ENCODE peak calls at places on chromosomes 6 and 20, in seven cellular contexts. One of them, this sample, is unnamed.

GRCh38 chr20:17629025-17629424 is 53.0 kb downstream of the RRBP1 start:
- DNase-seq in NB4: no peak
- DNase-seq in tibial nerve: no peak
- DNase-seq in colonic mucosa: no peak
- DNase-seq in cardiac muscle cell: no peak
- DNase-seq in heart right ventricle: no peak
- DNase-seq in mammary epithelial cell: no peak
- DNase-seq in this sample: no peak

GRCh38 chr6:114282268-114282667 is 60.6 kb downstream of the HS3ST5 start:
- DNase-seq in NB4: no peak
- DNase-seq in tibial nerve: no peak
- DNase-seq in colonic mucosa: no peak
- DNase-seq in cardiac muscle cell: no peak
- DNase-seq in heart right ventricle: no peak
- DNase-seq in mammary epithelial cell: no peak
- DNase-seq in this sample: no peak

GRCh38 chr6:35427851-35428321 is 24.3 kb upstream of the FANCE start:
- DNase-seq in NB4: no peak
- DNase-seq in tibial nerve: no peak
- DNase-seq in colonic mucosa: no peak
- DNase-seq in cardiac muscle cell: peak; percentile 31
- DNase-seq in heart right ventricle: no peak
- DNase-seq in mammary epithelial cell: no peak
- DNase-seq in this sample: no peak

GRCh38 chr20:4817230-4817671 is 95.5 kb downstream of the PRND start:
- DNase-seq in NB4: peak; percentile 34
- DNase-seq in tibial nerve: no peak
- DNase-seq in colonic mucosa: no peak
- DNase-seq in cardiac muscle cell: no peak
- DNase-seq in heart right ventricle: no peak
- DNase-seq in mammary epithelial cell: no peak
- DNase-seq in this sample: no peak

GRCh38 chr20:17631576-17632319 is 50.3 kb downstream of the RRBP1 start:
- DNase-seq in NB4: no peak
- DNase-seq in tibial nerve: no peak
- DNase-seq in colonic mucosa: no peak
- DNase-seq in cardiac muscle cell: no peak
- DNase-seq in heart right ventricle: no peak
- DNase-seq in mammary epithelial cell: no peak
- DNase-seq in this sample: peak; percentile 69

GRCh38 chr6:114260810-114261209 is 82.0 kb downstream of the HS3ST5 start:
- DNase-seq in NB4: no peak
- DNase-seq in tibial nerve: no peak
- DNase-seq in colonic mucosa: no peak
- DNase-seq in cardiac muscle cell: no peak
- DNase-seq in heart right ventricle: no peak
- DNase-seq in mammary epithelial cell: no peak
- DNase-seq in this sample: no peak

GRCh38 chr20:63017826-63018411 is 11.2 kb upstream of the BHLHE23 start:
- DNase-seq in NB4: no peak
- DNase-seq in tibial nerve: no peak
- DNase-seq in colonic mucosa: no peak
- DNase-seq in cardiac muscle cell: no peak
- DNase-seq in heart right ventricle: peak; percentile 11
- DNase-seq in mammary epithelial cell: no peak
- DNase-seq in this sample: peak; percentile 27

GRCh38 chr6:38554700-38555413 is 84.9 kb downstream of the BTBD9 start:
- DNase-seq in NB4: peak; percentile 5
- DNase-seq in tibial nerve: no peak
- DNase-seq in colonic mucosa: no peak
- DNase-seq in cardiac muscle cell: peak; percentile 17
- DNase-seq in heart right ventricle: no peak
- DNase-seq in mammary epithelial cell: peak; percentile 35
- DNase-seq in this sample: no peak

GRCh38 chr6:35489995-35490791 is 6.7 kb downstream of the TEAD3 start:
- DNase-seq in NB4: peak; percentile 57
- DNase-seq in tibial nerve: peak; percentile 39
- DNase-seq in colonic mucosa: peak; percentile 59
- DNase-seq in cardiac muscle cell: peak; percentile 71
- DNase-seq in heart right ventricle: peak; percentile 85
- DNase-seq in mammary epithelial cell: no peak
- DNase-seq in this sample: peak; percentile 71

GRCh38 chr6:80321011-80321410 is 214.5 kb downstream of the BCKDHB start:
- DNase-seq in NB4: no peak
- DNase-seq in tibial nerve: no peak
- DNase-seq in colonic mucosa: no peak
- DNase-seq in cardiac muscle cell: no peak
- DNase-seq in heart right ventricle: no peak
- DNase-seq in mammary epithelial cell: no peak
- DNase-seq in this sample: no peak

GRCh38 chr6:141484726-141485125 is 648.0 kb upstream of the GJE1 start:
- DNase-seq in NB4: peak; percentile 90
- DNase-seq in tibial nerve: no peak
- DNase-seq in colonic mucosa: no peak
- DNase-seq in cardiac muscle cell: peak; percentile 21
- DNase-seq in heart right ventricle: no peak
- DNase-seq in mammary epithelial cell: peak; percentile 40
- DNase-seq in this sample: peak; percentile 50

GRCh38 chr6:141486942-141487341 is 645.8 kb upstream of the GJE1 start:
- DNase-seq in NB4: no peak
- DNase-seq in tibial nerve: no peak
- DNase-seq in colonic mucosa: no peak
- DNase-seq in cardiac muscle cell: no peak
- DNase-seq in heart right ventricle: no peak
- DNase-seq in mammary epithelial cell: no peak
- DNase-seq in this sample: no peak

GRCh38 chr6:141483561-141484061 is 649.1 kb upstream of the GJE1 start:
- DNase-seq in NB4: peak; percentile 95
- DNase-seq in tibial nerve: no peak
- DNase-seq in colonic mucosa: no peak
- DNase-seq in cardiac muscle cell: peak; percentile 94
- DNase-seq in heart right ventricle: no peak
- DNase-seq in mammary epithelial cell: peak; percentile 77
- DNase-seq in this sample: peak; percentile 77

GRCh38 chr6:141488466-141488865 is 644.3 kb upstream of the GJE1 start:
- DNase-seq in NB4: peak; percentile 82
- DNase-seq in tibial nerve: no peak
- DNase-seq in colonic mucosa: no peak
- DNase-seq in cardiac muscle cell: peak; percentile 28
- DNase-seq in heart right ventricle: no peak
- DNase-seq in mammary epithelial cell: no peak
- DNase-seq in this sample: no peak

GRCh38 chr6:141482773-141483172 is 650.0 kb upstream of the GJE1 start:
- DNase-seq in NB4: peak; percentile 70
- DNase-seq in tibial nerve: no peak
- DNase-seq in colonic mucosa: no peak
- DNase-seq in cardiac muscle cell: peak; percentile 15
- DNase-seq in heart right ventricle: no peak
- DNase-seq in mammary epithelial cell: no peak
- DNase-seq in this sample: no peak
- H3K4me3 ChIP-seq in NB4: peak overlapping the region; percentile 62
- H3K4me3 ChIP-seq in tibial nerve: peak overlapping the region; percentile 32
- H3K4me3 ChIP-seq in colonic mucosa: no peak overlapping the region
- H3K4me3 ChIP-seq in cardiac muscle cell: no peak overlapping the region
- H3K4me3 ChIP-seq in heart right ventricle: peak overlapping the region; percentile 37
- H3K4me3 ChIP-seq in mammary epithelial cell: no peak overlapping the region
- H3K4me3 ChIP-seq in this sample: no peak overlapping the region

GRCh38 chr6:26318459-26319404 is 46.3 kb upstream of the BTN3A2 start:
- DNase-seq in NB4: no peak
- DNase-seq in tibial nerve: no peak
- DNase-seq in colonic mucosa: no peak
- DNase-seq in cardiac muscle cell: no peak
- DNase-seq in heart right ventricle: no peak
- DNase-seq in mammary epithelial cell: no peak
- DNase-seq in this sample: no peak
- H3K4me3 ChIP-seq in NB4: no peak overlapping the region
- H3K4me3 ChIP-seq in tibial nerve: no peak overlapping the region
- H3K4me3 ChIP-seq in colonic mucosa: no peak overlapping the region
- H3K4me3 ChIP-seq in cardiac muscle cell: no peak overlapping the region
- H3K4me3 ChIP-seq in heart right ventricle: no peak overlapping the region
- H3K4me3 ChIP-seq in mammary epithelial cell: no peak overlapping the region
- H3K4me3 ChIP-seq in this sample: no peak overlapping the region

GRCh38 chr6:167995731-167996151 is 1.7 kb upstream of the KIF25 start:
- DNase-seq in NB4: no peak
- DNase-seq in tibial nerve: no peak
- DNase-seq in colonic mucosa: no peak
- DNase-seq in cardiac muscle cell: no peak
- DNase-seq in heart right ventricle: no peak
- DNase-seq in mammary epithelial cell: no peak
- DNase-seq in this sample: no peak

GRCh38 chr6:167995302-167995701 is 2.2 kb upstream of the KIF25 start:
- DNase-seq in NB4: no peak
- DNase-seq in tibial nerve: no peak
- DNase-seq in colonic mucosa: peak; percentile 4
- DNase-seq in cardiac muscle cell: no peak
- DNase-seq in heart right ventricle: no peak
- DNase-seq in mammary epithelial cell: no peak
- DNase-seq in this sample: no peak

GRCh38 chr6:167998206-167998605 is 735 bp downstream of the KIF25 start:
- DNase-seq in NB4: no peak
- DNase-seq in tibial nerve: no peak
- DNase-seq in colonic mucosa: no peak
- DNase-seq in cardiac muscle cell: no peak
- DNase-seq in heart right ventricle: no peak
- DNase-seq in mammary epithelial cell: no peak
- DNase-seq in this sample: no peak

GRCh38 chr6:167996424-167997199 is 859 bp upstream of the KIF25 start:
- DNase-seq in NB4: peak; percentile 11
- DNase-seq in tibial nerve: no peak
- DNase-seq in colonic mucosa: no peak
- DNase-seq in cardiac muscle cell: no peak
- DNase-seq in heart right ventricle: no peak
- DNase-seq in mammary epithelial cell: no peak
- DNase-seq in this sample: no peak

DNA sequence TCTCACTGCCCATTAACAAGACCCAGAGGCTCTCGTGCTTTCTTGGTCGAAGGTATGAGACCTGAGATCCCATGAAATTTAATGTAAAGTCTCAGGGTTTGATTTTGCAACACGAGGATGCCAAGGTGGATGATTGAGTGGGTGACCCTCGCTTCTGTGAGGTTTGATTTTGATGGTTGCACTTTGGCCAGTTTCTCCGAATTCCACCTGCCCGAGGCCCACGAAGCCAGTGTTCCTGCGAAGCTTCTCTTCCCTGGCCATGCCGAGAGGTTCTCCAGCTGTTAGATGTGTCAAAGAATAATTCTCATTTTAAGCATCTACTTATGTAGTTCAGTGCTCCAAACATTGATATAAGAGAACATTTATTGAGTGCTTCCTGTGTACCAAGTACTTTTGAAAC is at the start of gene KIF25:
- DNase-seq in NB4: no peak
- DNase-seq in tibial nerve: no peak
- DNase-seq in colonic mucosa: no peak
- DNase-seq in cardiac muscle cell: no peak
- DNase-seq in heart right ventricle: no peak
- DNase-seq in mammary epithelial cell: no peak
- DNase-seq in this sample: no peak
- H3K4me3 ChIP-seq in NB4: no peak within 1 kb of the TSS
- H3K4me3 ChIP-seq in tibial nerve: no peak within 1 kb of the TSS
- H3K4me3 ChIP-seq in colonic mucosa: no peak within 1 kb of the TSS
- H3K4me3 ChIP-seq in cardiac muscle cell: no peak within 1 kb of the TSS
- H3K4me3 ChIP-seq in heart right ventricle: no peak within 1 kb of the TSS
- H3K4me3 ChIP-seq in mammary epithelial cell: no peak within 1 kb of the TSS
- H3K4me3 ChIP-seq in this sample: no peak within 1 kb of the TSS

GRCh38 chr6:163259689-163260088 is 154.8 kb upstream of the QKI start:
- DNase-seq in NB4: no peak
- DNase-seq in tibial nerve: no peak
- DNase-seq in colonic mucosa: no peak
- DNase-seq in cardiac muscle cell: no peak
- DNase-seq in heart right ventricle: no peak
- DNase-seq in mammary epithelial cell: no peak
- DNase-seq in this sample: no peak

GRCh38 chr6:163260111-163260895 is 154.2 kb upstream of the QKI start:
- DNase-seq in NB4: peak; percentile 43
- DNase-seq in tibial nerve: no peak
- DNase-seq in colonic mucosa: no peak
- DNase-seq in cardiac muscle cell: peak; percentile 65
- DNase-seq in heart right ventricle: peak; percentile 55
- DNase-seq in mammary epithelial cell: no peak
- DNase-seq in this sample: no peak

GRCh38 chr6:163262080-163262479 is 152.4 kb upstream of the QKI start:
- DNase-seq in NB4: no peak
- DNase-seq in tibial nerve: no peak
- DNase-seq in colonic mucosa: no peak
- DNase-seq in cardiac muscle cell: no peak
- DNase-seq in heart right ventricle: no peak
- DNase-seq in mammary epithelial cell: no peak
- DNase-seq in this sample: no peak

GRCh38 chr6:163261361-163261760 is 153.2 kb upstream of the QKI start:
- DNase-seq in NB4: no peak
- DNase-seq in tibial nerve: no peak
- DNase-seq in colonic mucosa: no peak
- DNase-seq in cardiac muscle cell: no peak
- DNase-seq in heart right ventricle: no peak
- DNase-seq in mammary epithelial cell: no peak
- DNase-seq in this sample: no peak

DNA sequence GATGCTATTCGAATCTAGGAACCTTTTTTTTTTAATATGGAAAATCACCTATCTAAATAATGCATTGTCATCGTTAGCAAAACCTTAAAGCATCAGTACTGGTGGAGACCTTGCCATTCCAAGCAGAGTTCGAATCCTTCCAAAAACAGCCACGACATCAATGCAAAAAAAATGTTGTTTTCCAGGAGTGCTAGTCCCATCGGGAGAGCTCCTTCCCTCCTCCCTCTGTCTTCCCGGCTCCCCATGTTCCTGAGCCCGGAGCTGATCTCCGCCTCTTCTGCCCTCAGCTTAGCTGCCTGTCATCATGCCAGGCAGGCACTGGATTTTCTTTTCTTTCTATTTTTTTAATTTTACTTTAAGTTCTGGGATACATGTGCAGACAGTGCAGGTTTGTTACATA is 153.6 kb upstream of the QKI start:
- DNase-seq in NB4: no peak
- DNase-seq in tibial nerve: no peak
- DNase-seq in colonic mucosa: no peak
- DNase-seq in cardiac muscle cell: no peak
- DNase-seq in heart right ventricle: no peak
- DNase-seq in mammary epithelial cell: no peak
- DNase-seq in this sample: no peak
- H3K4me3 ChIP-seq in NB4: no peak overlapping the region
- H3K4me3 ChIP-seq in tibial nerve: no peak overlapping the region
- H3K4me3 ChIP-seq in colonic mucosa: no peak overlapping the region
- H3K4me3 ChIP-seq in cardiac muscle cell: no peak overlapping the region
- H3K4me3 ChIP-seq in heart right ventricle: peak overlapping the region; percentile 40
- H3K4me3 ChIP-seq in mammary epithelial cell: no peak overlapping the region
- H3K4me3 ChIP-seq in this sample: no peak overlapping the region

This sample was measured in Peyer's patch.